ENCODE peak calls at places on chromosome 13, in ten cellular contexts. L is CD8-positive, alpha-beta memory T cell; Y is IMR-90; W is GM23338; N is tibial nerve; E is hepatocyte; T is effector memory CD4-positive, alpha-beta T cell; R is K562; Q is lung; G is right lobe of liver. M is an unnamed sample. For H3K36me3 and H3K4me1, the result is how much of the 10 kb centered on the place peaks cover.

GRCh38 chr13:73717632-73718031 is 416.6 kb downstream of the KLF12 start:
- DNase-seq in L (no peak), Y (peak), W (no peak), N (no peak), E (peak), T (no peak), R (no peak), Q (no peak), G (no peak), M (no peak)

GRCh38 chr13:59247166-59247565 is 916.6 kb downstream of the DIAPH3 start:
- DNase-seq in L (no peak), Y (no peak), W (no peak), N (no peak), E (no peak), T (no peak), R (no peak), Q (no peak), G (no peak), M (peak)

GRCh38 chr13:77000475-77000874 is 8.6 kb downstream of the CLN5 start:
- DNase-seq in L (no peak), Y (no peak), W (no peak), N (no peak), E (no peak), T (no peak), R (no peak), Q (no peak), G (no peak), M (no peak)

GRCh38 chr13:39527961-39528720 is 74.9 kb downstream of the LHFPL6 start:
- DNase-seq in L (no peak), Y (peak), W (no peak), N (no peak), E (no peak), T (no peak), R (no peak), Q (no peak), G (no peak), M (no peak)

GRCh38 chr13:51803422-51804294 is at the start of gene DHRS12:
- DNase-seq in L (peak), Y (peak), W (peak), N (peak), E (peak), T (peak), R (peak), Q (peak), G (peak), M (peak)

GRCh38 chr13:110706570-110707378 is 858 bp upstream of the CARS2 start:
- DNase-seq in L (no peak), Y (no peak), W (no peak), N (no peak), E (no peak), T (no peak), R (no peak), Q (no peak), G (no peak), M (no peak)

GRCh38 chr13:38417241-38417640 is 67.6 kb downstream of the UFM1 start:
- DNase-seq in L (no peak), Y (no peak), W (no peak), N (no peak), E (no peak), T (no peak), R (no peak), Q (no peak), G (no peak), M (no peak)

GRCh38 chr13:33696530-33696929 is 121.4 kb upstream of the RFC3 start:
- DNase-seq in L (no peak), Y (no peak), W (no peak), N (no peak), E (no peak), T (no peak), R (no peak), Q (no peak), G (no peak), M (no peak)

GRCh38 chr13:70375718-70376117 is 267.5 kb upstream of the KLHL1 start:
- DNase-seq in L (no peak), Y (no peak), W (peak), N (no peak), E (no peak), T (no peak), R (no peak), Q (no peak), G (no peak), M (peak)

GRCh38 chr13:40158218-40158617 is 502.8 kb downstream of the COG6 start:
- DNase-seq in L (no peak), Y (no peak), W (no peak), N (no peak), E (no peak), T (no peak), R (no peak), Q (no peak), G (no peak), M (no peak)

GRCh38 chr13:95231393-95231792 is 69.9 kb downstream of the ABCC4 start:
- DNase-seq in L (no peak), Y (no peak), W (no peak), N (no peak), E (no peak), T (no peak), R (no peak), Q (no peak), G (no peak), M (no peak)

GRCh38 chr13:110047511-110047910 is 259.4 kb downstream of the COL4A1 start:
- DNase-seq in L (no peak), Y (peak), W (no peak), N (no peak), E (peak), T (no peak), R (no peak), Q (peak), G (peak), M (no peak)

GRCh38 chr13:43686557-43686956 is 100.2 kb downstream of the ENOX1 start:
- DNase-seq in L (no peak), Y (peak), W (no peak), N (no peak), E (peak), T (no peak), R (no peak), Q (no peak), G (no peak), M (no peak)

GRCh38 chr13:59364508-59365187 is 799.1 kb downstream of the DIAPH3 start:
- DNase-seq in L (no peak), Y (no peak), W (peak), N (no peak), E (no peak), T (no peak), R (no peak), Q (no peak), G (no peak), M (no peak)

GRCh38 chr13:63184693-63185092 is 1769.0 kb upstream of the PCDH20 start:
- DNase-seq in L (no peak), Y (peak), W (peak), N (no peak), E (no peak), T (no peak), R (no peak), Q (no peak), G (no peak), M (peak)

GRCh38 chr13:48901786-48902185 is 73.9 kb upstream of the FNDC3A start:
- DNase-seq in L (no peak), Y (no peak), W (no peak), N (no peak), E (no peak), T (no peak), R (no peak), Q (no peak), G (no peak), M (no peak)

GRCh38 chr13:97810152-97810551 is 143.3 kb upstream of the IPO5 start:
- DNase-seq in L (no peak), Y (peak), W (peak), N (no peak), E (peak), T (no peak), R (no peak), Q (no peak), G (no peak), M (no peak)

GRCh38 chr13:34346626-34347025 is 528.7 kb downstream of the RFC3 start:
- DNase-seq in L (no peak), Y (no peak), W (no peak), N (no peak), E (no peak), T (no peak), R (no peak), Q (no peak), G (no peak), M (no peak)

GRCh38 chr13:76886292-76887061 is at the start of gene KCTD12:
- DNase-seq in L (peak), Y (peak), W (peak), N (peak), E (peak), T (peak), R (peak), Q (peak), G (peak), M (peak)

GRCh38 chr13:28590450-28590849 is 68.5 kb upstream of the POMP start:
- DNase-seq in L (no peak), Y (no peak), W (no peak), N (no peak), E (no peak), T (no peak), R (no peak), Q (no peak), G (no peak), M (no peak)

GRCh38 chr13:105069106-105069505 is 1466.4 kb downstream of the EFNB2 start:
- DNase-seq in L (no peak), Y (peak), W (no peak), N (no peak), E (no peak), T (no peak), R (no peak), Q (no peak), G (no peak), M (no peak)

GRCh38 chr13:106523566-106523965 is 11.9 kb downstream of the EFNB2 start:
- DNase-seq in L (no peak), Y (no peak), W (no peak), N (no peak), E (no peak), T (no peak), R (no peak), Q (no peak), G (no peak), M (no peak)

DNA sequence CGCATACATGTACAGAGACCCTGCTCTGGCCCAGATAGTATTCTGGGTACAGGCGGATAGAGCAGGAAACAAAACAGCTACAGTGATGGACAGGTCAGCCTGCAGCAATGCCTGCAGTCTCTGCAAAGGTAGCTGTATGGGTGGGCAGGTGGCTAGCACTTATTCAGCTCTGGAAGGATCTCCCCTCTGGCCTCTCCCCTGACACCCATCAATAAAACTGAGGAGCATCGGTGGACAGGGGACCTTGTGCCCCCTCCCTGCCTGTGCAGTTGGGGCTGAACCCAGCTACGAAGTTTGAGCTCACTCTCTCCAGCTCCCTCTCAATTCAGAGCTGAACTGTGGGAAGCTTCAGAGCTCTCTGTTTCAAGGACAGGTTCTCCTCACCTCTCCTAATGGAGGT is 1.6 kb downstream of the ALOX5AP start:
- DNase-seq in L (no peak), Y (no peak), W (no peak), N (no peak), E (no peak), T (no peak), R (no peak), Q (no peak), G (no peak), M (no peak)
- H3K4me3 ChIP-seq in L (peak), Y (no peak), W (no peak), N (no peak), E (no peak), T (peak), R (no peak), Q (no peak), G (no peak), M (no peak)

GRCh38 chr13:32205426-32206096 is 109.6 kb downstream of the ZAR1L start:
- DNase-seq in L (no peak), Y (peak), W (no peak), N (no peak), E (peak), T (no peak), R (no peak), Q (no peak), G (no peak), M (peak)

GRCh38 chr13:32209670-32210069 is 105.5 kb downstream of the ZAR1L start:
- DNase-seq in L (no peak), Y (peak), W (no peak), N (no peak), E (no peak), T (no peak), R (no peak), Q (no peak), G (no peak), M (no peak)

GRCh38 chr13:32203736-32204135 is 111.4 kb downstream of the ZAR1L start:
- DNase-seq in L (no peak), Y (no peak), W (no peak), N (no peak), E (no peak), T (no peak), R (no peak), Q (no peak), G (no peak), M (no peak)

GRCh38 chr13:32208860-32209259 is 106.3 kb downstream of the ZAR1L start:
- DNase-seq in L (no peak), Y (no peak), W (no peak), N (no peak), E (no peak), T (no peak), R (no peak), Q (no peak), G (no peak), M (no peak)

GRCh38 chr13:32206097-32206740 is 108.9 kb downstream of the ZAR1L start:
- DNase-seq in L (no peak), Y (peak), W (no peak), N (no peak), E (peak), T (no peak), R (no peak), Q (no peak), G (no peak), M (peak)
- H3K36me3 ChIP-seq in L (under half), Y (under half), W (under half), N (under half), E (under half), T (under half), R (under half), Q (under half), G (under half), M (under half)

DNA sequence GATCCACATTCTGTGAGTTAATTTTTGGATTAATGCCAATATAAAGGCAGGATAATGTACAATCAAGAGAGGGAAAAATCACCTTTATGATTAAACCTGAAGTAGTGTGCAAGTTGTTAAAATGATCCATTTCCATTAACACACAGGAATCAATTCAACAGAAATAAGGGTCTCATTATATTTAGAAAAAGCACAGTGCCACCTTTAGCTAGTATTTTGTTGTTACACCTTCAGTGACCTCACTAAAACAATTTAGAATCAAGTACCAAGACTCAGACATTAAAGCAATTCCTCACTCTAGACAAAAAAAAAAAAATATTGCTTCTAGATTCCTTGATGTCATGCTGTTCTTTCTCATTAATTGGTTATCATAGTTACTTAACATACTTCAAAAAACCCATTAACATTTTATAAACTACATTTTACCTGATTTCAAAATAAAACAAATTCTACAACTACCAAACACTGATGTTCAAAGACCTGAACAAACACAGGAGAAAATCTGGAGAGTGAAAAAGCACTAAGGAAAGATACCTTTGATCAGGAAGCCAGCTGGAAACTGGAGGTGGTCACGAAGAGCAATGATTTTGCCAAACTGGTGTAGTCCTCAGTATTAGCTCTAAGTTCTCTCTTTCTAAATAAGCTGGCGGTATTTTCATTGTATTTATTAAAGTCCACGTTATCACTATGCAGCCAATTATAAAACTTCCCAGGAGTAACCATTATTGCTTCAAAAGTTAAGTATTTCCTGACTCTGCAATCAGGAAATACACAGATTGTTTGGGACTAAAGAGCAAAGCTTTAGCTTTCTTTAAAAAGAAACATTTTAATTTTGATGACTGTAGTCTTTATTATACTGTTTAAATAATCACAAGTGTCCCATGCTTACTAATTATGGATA is 115.3 kb downstream of the TBC1D4 start:
- DNase-seq in L (no peak), Y (no peak), W (no peak), N (no peak), E (no peak), T (no peak), R (no peak), Q (no peak), G (no peak), M (no peak)
- H3K4me1 ChIP-seq in L (under half), Y (under half), W (under half), N (under half), E (under half), T (under half), R (under half), Q (under half), G (under half), M (under half)

DNA sequence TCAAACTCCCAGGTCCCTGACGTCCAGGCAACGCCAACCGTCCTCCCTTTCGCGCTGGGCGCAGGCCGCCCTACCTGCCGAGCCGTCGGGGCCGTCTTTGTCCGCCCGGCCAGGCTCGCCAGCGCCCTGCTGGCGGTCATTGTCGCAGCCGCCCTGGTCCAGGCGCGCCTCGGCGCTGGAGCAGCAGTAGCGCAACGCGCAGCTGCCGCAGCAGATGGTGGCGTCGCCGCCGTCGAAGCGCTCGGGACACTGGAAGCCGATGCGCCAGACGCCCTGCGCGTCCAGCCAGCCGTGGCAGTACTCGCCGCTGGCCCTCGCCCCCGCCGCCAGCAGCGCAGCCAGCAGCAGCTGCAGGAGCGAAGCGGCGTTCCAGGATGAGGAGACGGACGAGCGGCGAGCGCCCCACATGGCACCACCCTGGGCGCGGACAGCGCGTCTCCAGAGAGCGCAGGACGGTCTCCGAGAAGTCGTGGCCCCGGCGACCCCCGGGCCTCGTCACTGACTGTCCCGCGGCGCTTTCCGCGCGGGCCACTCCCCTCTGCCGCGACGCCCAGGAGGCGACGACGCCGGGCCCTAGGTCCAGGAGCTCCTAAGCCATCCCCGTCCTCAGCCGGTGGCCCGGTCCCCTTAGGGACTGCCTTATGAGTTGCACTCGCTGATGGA is 1.1 kb downstream of the SHISA2 start:
- DNase-seq in L (no peak), Y (no peak), W (peak), N (no peak), E (peak), T (no peak), R (no peak), Q (peak), G (no peak), M (no peak)
- H3K4me3 ChIP-seq in L (no peak), Y (no peak), W (peak), N (peak), E (peak), T (peak), R (no peak), Q (peak), G (no peak), M (no peak)

GRCh38 chr13:98896083-98896867 is 81.6 kb downstream of the DOCK9 start:
- DNase-seq in L (no peak), Y (no peak), W (no peak), N (no peak), E (no peak), T (no peak), R (no peak), Q (no peak), G (no peak), M (no peak)
- H3K36me3 ChIP-seq in L (under half), Y (under half), W (under half), N (under half), E (under half), T (half or more), R (under half), Q (under half), G (under half), M (under half)

DNA sequence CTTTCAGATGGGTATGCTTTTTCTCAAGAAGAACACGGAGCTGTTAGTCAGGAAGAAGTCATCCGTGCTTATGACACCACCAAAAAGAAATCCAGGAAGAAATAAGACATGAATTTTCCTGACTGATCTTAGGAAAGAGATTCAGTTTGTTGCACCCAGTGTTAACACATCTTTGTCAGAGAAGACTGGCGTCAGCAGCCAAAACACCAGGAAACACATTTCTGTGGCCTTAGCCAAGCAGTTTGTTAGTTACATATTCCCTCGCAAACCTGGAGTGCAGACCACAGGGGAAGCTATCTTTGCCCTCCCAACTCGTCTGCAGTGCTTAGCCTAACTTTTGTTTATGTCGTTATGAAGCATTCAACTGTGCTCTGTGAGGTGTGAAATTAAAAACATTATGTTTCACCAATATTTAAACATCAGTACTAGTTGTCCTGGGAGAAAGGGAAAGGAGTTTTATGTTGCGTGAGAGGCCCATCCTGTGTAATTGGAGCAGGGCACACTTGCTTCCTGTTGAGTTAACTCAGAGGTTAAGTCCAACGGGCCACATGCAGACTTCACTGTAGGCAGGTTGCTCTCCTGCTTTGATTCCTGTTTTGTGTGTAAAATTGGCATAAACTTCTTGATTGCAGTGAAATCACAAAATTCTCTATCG is 31.8 kb downstream of the SHISA2 start:
- DNase-seq in L (no peak), Y (peak), W (no peak), N (no peak), E (no peak), T (no peak), R (no peak), Q (no peak), G (no peak), M (no peak)
- H3K4me1 ChIP-seq in L (under half), Y (under half), W (under half), N (under half), E (under half), T (under half), R (under half), Q (under half), G (under half), M (under half)

DNA sequence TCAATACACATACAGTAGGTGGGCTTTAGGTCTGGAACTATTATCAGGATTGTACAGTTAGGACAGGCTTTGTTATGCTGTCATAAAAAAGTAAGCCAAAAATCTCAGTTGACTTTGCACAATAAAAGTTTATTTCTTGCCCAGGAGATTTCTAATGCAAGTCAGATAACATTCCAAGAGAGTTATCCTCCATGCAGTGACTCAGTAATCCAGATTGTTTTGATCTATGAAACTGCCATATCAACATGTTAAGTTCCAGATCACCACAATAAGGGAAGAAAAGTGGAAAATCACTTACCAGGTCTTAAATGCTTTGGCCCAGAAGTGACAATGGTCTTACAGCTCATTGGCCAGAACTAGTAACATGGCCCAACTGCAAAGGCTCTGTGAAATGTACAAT is 636.2 kb upstream of the KLF12 start:
- DNase-seq in L (no peak), Y (peak), W (no peak), N (no peak), E (no peak), T (no peak), R (no peak), Q (no peak), G (no peak), M (peak)
- H3K4me3 ChIP-seq in L (no peak), Y (no peak), W (no peak), N (no peak), E (no peak), T (no peak), R (no peak), Q (no peak), G (no peak), M (no peak)

GRCh38 chr13:113231306-113232207 is 22.1 kb downstream of the CUL4A start:
- DNase-seq in L (no peak), Y (no peak), W (no peak), N (no peak), E (no peak), T (no peak), R (no peak), Q (no peak), G (no peak), M (no peak)
- H3K36me3 ChIP-seq in L (under half), Y (half or more), W (under half), N (under half), E (under half), T (half or more), R (half or more), Q (under half), G (under half), M (under half)

M was measured in HAP-1.